ENCODE peak calls at places on chromosomes 13 and 19, in seven cellular contexts. E, B, Z, H, Q, O and T are unnamed samples.

GRCh38 chr19:18284710-18285430 is 3.4 kb upstream of the JUND start:
- DNase-seq in B (no peak), H (no peak), Q (no peak), Z (no peak), O (no peak), E (no peak), T (no peak)

GRCh38 chr13:98775844-98776598 is 23.5 kb upstream of the SLC15A1 start:
- DNase-seq in Q (peak; percentile 88), B (peak; percentile 82), H (peak; percentile 82), Z (no peak), E (no peak), O (no peak), T (peak; percentile 98)

GRCh38 chr19:3367572-3368440 is 1.4 kb downstream of the NFIC start:
- DNase-seq in H (no peak), Q (no peak), O (no peak), Z (peak; percentile 72), E (no peak), B (no peak), T (no peak)

GRCh38 chr13:83937579-83937978 is 55.3 kb upstream of the SLITRK1 start:
- DNase-seq in Q (no peak), E (no peak), O (no peak), Z (no peak), H (no peak), B (no peak), T (no peak)

GRCh38 chr13:48826039-48826438 is 149.7 kb upstream of the FNDC3A start:
- DNase-seq in H (no peak), E (no peak), B (no peak), O (no peak), Z (no peak), Q (no peak), T (no peak)

GRCh38 chr13:113843063-113843654 is 20.7 kb downstream of the GAS6 start:
- DNase-seq in Q (no peak), B (no peak), H (no peak), E (no peak), O (no peak), Z (peak; percentile 60), T (no peak)

GRCh38 chr19:27775395-27775794 is 1437.6 kb downstream of the UQCRFS1 start:
- DNase-seq in H (no peak), B (no peak), Z (no peak), O (no peak), E (no peak), Q (no peak), T (no peak)

GRCh38 chr13:74066937-74067336 is 67.3 kb downstream of the KLF12 start:
- DNase-seq in Z (no peak), O (no peak), B (peak; percentile 46), E (no peak), H (no peak), Q (no peak), T (no peak)

GRCh38 chr19:11204943-11205349 is 7.6 kb upstream of the KANK2 start:
- DNase-seq in Z (peak; percentile 87), E (no peak), Q (no peak), B (no peak), O (no peak), H (no peak), T (no peak)

GRCh38 chr19:10587022-10587838 is at the start of gene AP1M2:
- DNase-seq in O (no peak), Q (peak; percentile 42), H (peak; percentile 69), Z (no peak), E (no peak), B (no peak), T (peak; percentile 74)

GRCh38 chr19:15197275-15198005 is 3.4 kb downstream of the NOTCH3 start:
- DNase-seq in B (no peak), Q (no peak), O (no peak), Z (peak; percentile 81), H (no peak), E (no peak), T (no peak)

DNA sequence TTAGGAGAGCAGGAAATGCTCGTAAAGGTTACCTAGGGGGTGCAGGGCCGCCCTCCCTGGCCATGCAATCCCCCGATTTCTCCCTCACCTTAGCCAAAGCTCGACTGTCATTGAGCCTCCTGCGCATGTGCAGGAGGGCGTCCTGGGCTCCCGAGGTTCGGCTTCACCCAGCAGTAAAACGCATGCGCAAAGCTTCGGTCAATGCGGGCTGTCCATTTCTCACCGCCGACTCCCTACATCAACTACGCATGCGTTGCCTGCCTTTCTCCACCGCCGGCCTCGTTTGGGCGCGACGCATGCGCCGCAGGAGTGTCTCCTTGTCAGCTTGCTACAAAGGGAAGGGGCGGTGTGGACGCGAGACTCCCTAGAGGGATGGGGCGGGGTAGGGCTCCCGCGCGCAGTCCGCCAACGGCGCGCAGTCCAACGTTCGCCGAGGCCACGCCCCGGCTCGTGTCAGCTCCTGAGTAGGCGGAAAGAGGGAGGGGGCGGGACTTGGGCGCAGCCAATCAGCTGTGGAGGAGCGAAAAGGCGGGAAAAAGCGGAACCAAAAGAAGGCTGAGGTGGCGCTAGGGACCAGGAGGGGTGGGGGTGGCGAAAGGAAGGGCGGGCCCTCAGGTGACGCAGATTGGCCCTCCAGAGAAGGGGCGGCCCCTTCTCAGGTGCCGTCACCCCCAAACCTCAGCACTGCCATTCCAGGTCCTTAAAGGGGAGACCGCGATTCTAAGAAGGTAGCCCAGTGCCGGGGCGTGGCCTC is at the start of the genes SYNGR4 and TMEM143:
- DNase-seq in Z (peak; percentile 100), B (peak; percentile 99), E (peak; percentile 97), Q (peak; percentile 99), H (peak; percentile 98), O (peak; percentile 95), T (peak; percentile 100)
- TF ChIP-seq CTCF in Z (no peak), B (no peak), E (no peak), Q (no peak), H (no peak), O (no peak), T (no peak)

DNA sequence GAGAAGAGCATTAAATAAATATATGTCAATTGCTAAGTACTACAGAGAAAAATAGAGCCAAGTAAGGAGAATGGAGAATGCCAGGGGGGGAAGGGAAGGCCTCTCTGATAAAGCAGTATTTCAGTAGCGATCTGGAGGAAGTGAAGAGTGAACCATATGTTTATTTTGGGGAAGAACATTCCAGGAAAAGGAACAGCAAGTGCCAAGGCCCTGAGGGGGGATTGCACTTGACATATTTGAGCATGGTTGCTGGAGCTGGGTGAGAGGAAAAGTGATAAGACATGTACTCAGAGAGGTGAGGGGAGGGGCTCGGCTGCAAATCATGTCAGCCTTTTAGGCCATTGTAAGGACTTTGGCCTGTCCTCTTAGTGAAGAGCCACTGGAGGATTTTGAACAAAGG is 30.3 kb downstream of the WDR87 start:
- DNase-seq in E (no peak), Q (no peak), O (no peak), B (no peak), Z (no peak), H (no peak), T (no peak)
- H3K27me3 ChIP-seq in E (no peaks in the 10 kb centered on the region), Q (no peaks in the 10 kb centered on the region), O (no peaks in the 10 kb centered on the region), B (no peaks in the 10 kb centered on the region), Z (peaks cover 1% of the 10 kb centered on the region), H (no peaks in the 10 kb centered on the region), T (no peaks in the 10 kb centered on the region)

DNA sequence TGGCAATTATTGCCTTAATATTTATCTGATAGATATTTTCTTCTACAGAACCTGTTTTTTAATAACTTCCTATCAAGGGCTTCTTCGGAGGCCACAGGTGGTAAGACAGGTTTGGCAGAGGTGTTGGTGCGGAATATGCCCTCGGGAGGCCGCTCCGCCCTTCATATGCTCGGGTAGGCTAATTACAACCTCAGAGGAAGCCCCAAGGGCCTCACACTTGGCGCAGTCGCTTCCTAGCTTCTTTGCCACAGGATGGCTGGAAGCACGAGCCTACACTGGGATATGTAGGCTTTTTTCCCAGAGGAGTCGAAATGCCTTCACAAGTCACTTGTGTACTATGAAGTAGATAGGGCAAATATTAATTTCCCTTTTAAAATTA is 68.8 kb downstream of the LMO7 start:
- DNase-seq in H (peak; percentile 81), Z (no peak), O (no peak), E (no peak), Q (peak; percentile 84), B (no peak), T (no peak)
- TF ChIP-seq CTCF in H (no peak), Z (no peak), O (no peak), E (no peak), Q (no peak), B (no peak), T (no peak)

DNA sequence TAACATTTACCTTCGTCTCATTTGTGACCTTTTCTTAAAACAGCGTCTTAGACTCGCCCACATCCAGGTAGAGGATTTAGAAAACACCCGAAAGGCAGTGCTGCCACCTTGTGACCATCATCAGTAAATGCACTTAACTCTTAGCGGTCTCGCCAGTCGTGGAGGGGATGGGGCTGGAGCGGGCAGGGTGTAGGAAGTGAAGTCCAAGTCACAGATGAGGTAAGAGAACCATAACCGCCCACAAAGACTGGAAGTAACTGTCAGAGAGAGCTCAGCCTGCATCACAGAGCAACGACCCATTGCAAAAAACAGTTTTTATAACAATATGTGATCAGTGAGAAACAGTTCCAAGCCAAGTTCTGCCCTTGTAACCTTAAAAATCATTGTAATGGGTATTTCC is 10.7 kb upstream of the CEACAM3 start:
- DNase-seq in B (peak; percentile 64), Z (no peak), H (peak; percentile 80), E (peak; percentile 58), Q (peak; percentile 80), O (peak; percentile 18), T (peak; percentile 84)
- H3K27me3 ChIP-seq in B (peaks cover 5% of the 10 kb centered on the region), Z (peaks cover 50% of the 10 kb centered on the region), H (peaks cover 22% of the 10 kb centered on the region), E (peaks cover 23% of the 10 kb centered on the region), Q (peaks cover 52% of the 10 kb centered on the region), O (no peaks in the 10 kb centered on the region), T (no peaks in the 10 kb centered on the region)